ENCODE peak calls at places on chromosomes 7 and 10, in nine cellular contexts. X is Caco-2, M is transverse colon, Y is fibroblast of mammary gland, O is astrocyte, F is AG04450, Z is heart right ventricle, H is HCT116, I is lower lobe of right lung. P is an unnamed sample.
A peak's percentile ranks its signal among the peaks of the same experiment; 100 is the strongest.

GRCh38 chr7:27640914-27641570 is 21.6 kb downstream of the HIBADH start:
- DNase-seq in I (no peak), H (no peak), Z (peak; percentile 59), Y (peak; percentile 60), O (peak; percentile 65), F (no peak), X (no peak), M (no peak), P (no peak)

GRCh38 chr7:140213684-140214074 is 36.9 kb upstream of the KDM7A start:
- DNase-seq in M (no peak), H (no peak), I (no peak), F (no peak), O (peak; percentile 39), Z (no peak), X (no peak), Y (peak; percentile 84), P (no peak)

GRCh38 chr10:82564353-82565218 is 689.6 kb downstream of the NRG3 start:
- DNase-seq in H (no peak), M (no peak), F (no peak), I (no peak), Y (no peak), O (no peak), X (no peak), Z (no peak), P (no peak)

GRCh38 chr10:5895804-5896203 is 5.8 kb downstream of the FBH1 start:
- DNase-seq in Y (no peak), X (no peak), O (no peak), I (no peak), H (no peak), F (no peak), M (peak; percentile 36), Z (no peak), P (no peak)

GRCh38 chr10:62819521-62819920 is 3.4 kb upstream of the EGR2 start:
- DNase-seq in O (peak; percentile 13), F (no peak), Z (peak; percentile 14), M (no peak), I (no peak), Y (peak; percentile 25), X (no peak), H (no peak), P (no peak)

GRCh38 chr7:69603351-69603750 is 5.1 kb downstream of the AUTS2 start:
- DNase-seq in Z (no peak), M (no peak), Y (no peak), X (no peak), O (no peak), H (no peak), I (no peak), F (no peak), P (no peak)

GRCh38 chr10:92024700-92025099 is 101.1 kb downstream of the BTAF1 start:
- DNase-seq in H (no peak), M (no peak), X (no peak), I (no peak), O (peak; percentile 61), F (no peak), Z (no peak), Y (no peak), P (no peak)

GRCh38 chr10:125097409-125098070 is 62.8 kb downstream of the CTBP2 start:
- DNase-seq in X (no peak), Y (no peak), M (no peak), F (no peak), O (no peak), Z (no peak), H (no peak), I (no peak), P (no peak)

GRCh38 chr7:5426226-5426475 is 2.5 kb upstream of the TNRC18 start:
- DNase-seq in F (no peak), O (peak; percentile 62), Z (no peak), X (no peak), M (no peak), H (no peak), I (no peak), Y (peak; percentile 74), P (no peak)

GRCh38 chr7:157079116-157079515 is 59.6 kb upstream of the UBE3C start:
- DNase-seq in I (no peak), F (no peak), Z (no peak), H (no peak), X (no peak), M (no peak), Y (no peak), O (no peak), P (no peak)

GRCh38 chr10:24957624-24958435 is 5.4 kb upstream of the PRTFDC1 start:
- DNase-seq in I (no peak), O (peak; percentile 92), Z (peak; percentile 25), M (no peak), H (peak; percentile 31), X (no peak), Y (peak; percentile 98), F (peak; percentile 68), P (peak; percentile 55)

GRCh38 chr10:63267414-63268138 is 134.4 kb downstream of the NRBF2 start:
- DNase-seq in Y (peak; percentile 87), I (no peak), M (no peak), X (peak; percentile 70), Z (peak; percentile 26), H (peak; percentile 43), F (peak; percentile 79), O (peak; percentile 75), P (peak; percentile 70)

GRCh38 chr7:13979671-13980438 is 9.6 kb downstream of the ETV1 start:
- DNase-seq in Y (peak; percentile 80), O (peak; percentile 58), H (no peak), I (no peak), Z (no peak), X (no peak), M (no peak), F (no peak), P (no peak)

GRCh38 chr7:35889001-35889400 is 88.1 kb downstream of the SEPTIN7 start:
- DNase-seq in M (no peak), Z (no peak), H (no peak), O (no peak), Y (no peak), F (no peak), I (no peak), X (no peak), P (no peak)

GRCh38 chr7:133633055-133633454 is 380.2 kb downstream of the EXOC4 start:
- DNase-seq in H (no peak), Y (peak; percentile 75), M (no peak), X (no peak), I (no peak), F (no peak), Z (no peak), O (peak; percentile 32), P (no peak)

GRCh38 chr7:66100408-66101050 is 14.1 kb upstream of the CRCP start:
- DNase-seq in O (no peak), I (no peak), H (no peak), Y (no peak), Z (no peak), M (no peak), X (no peak), F (no peak), P (no peak)

GRCh38 chr7:81256991-81257390 is 338.1 kb upstream of the SEMA3C start:
- DNase-seq in H (no peak), X (no peak), M (no peak), Y (peak; percentile 35), O (no peak), Z (no peak), I (no peak), F (no peak), P (no peak)
- TF ChIP-seq CTCF in H (peak; percentile 2), X (no peak), M (no peak), Y (peak; percentile 22), O (no peak), Z (peak; percentile 49), I (peak; percentile 26), F (peak; percentile 35), P (peak; percentile 2)

GRCh38 chr7:154929006-154929726 is 73.8 kb downstream of the PAXIP1 start:
- DNase-seq in Y (no peak), F (no peak), I (no peak), H (no peak), M (peak; percentile 39), Z (no peak), X (no peak), O (no peak), P (no peak)

GRCh38 chr7:154931906-154932305 is 71.0 kb downstream of the PAXIP1 start:
- DNase-seq in M (no peak), X (no peak), I (no peak), O (peak; percentile 53), H (no peak), Y (no peak), Z (no peak), F (no peak), P (no peak)

GRCh38 chr7:154927624-154928125 is 75.2 kb downstream of the PAXIP1 start:
- DNase-seq in H (peak; percentile 87), Y (peak; percentile 92), M (peak; percentile 87), X (peak; percentile 77), O (peak; percentile 73), F (peak; percentile 76), I (no peak), Z (peak; percentile 84), P (peak; percentile 60)

GRCh38 chr7:154928136-154929005 is 74.6 kb downstream of the PAXIP1 start:
- DNase-seq in X (peak; percentile 50), I (no peak), M (peak; percentile 40), Y (peak; percentile 96), O (peak; percentile 72), Z (peak; percentile 38), H (peak; percentile 91), F (peak; percentile 89), P (peak; percentile 92)
- H3K4me3 ChIP-seq in X (peak overlapping the region; percentile 38), I (peak overlapping the region; percentile 76), M (peak overlapping the region; percentile 81), Y (peak overlapping the region; percentile 77), O (peak overlapping the region; percentile 46), Z (peak overlapping the region; percentile 42), H (peak overlapping the region; percentile 62), F (peak overlapping the region; percentile 73), P (peak overlapping the region; percentile 51)

GRCh38 chr7:39623312-39624201 is at the start of gene RALA:
- DNase-seq in F (peak; percentile 85), Z (peak; percentile 92), H (peak; percentile 82), Y (peak; percentile 92), I (peak; percentile 93), O (peak; percentile 93), M (peak; percentile 95), X (peak; percentile 95), P (peak; percentile 68)
- TF ChIP-seq CTCF in F (no peak), Z (no peak), H (no peak), Y (no peak), I (no peak), O (no peak), M (peak; percentile 3), X (no peak), P (no peak)

GRCh38 chr7:114630186-114630824 is 215.7 kb downstream of the FOXP2 start:
- DNase-seq in I (no peak), X (no peak), Z (no peak), O (no peak), Y (no peak), M (no peak), H (no peak), F (no peak), P (no peak)

GRCh38 chr7:114627231-114627630 is 212.6 kb downstream of the FOXP2 start:
- DNase-seq in X (no peak), O (no peak), Y (no peak), M (no peak), H (no peak), I (no peak), Z (no peak), F (no peak), P (no peak)

GRCh38 chr7:114629762-114630161 is 215.1 kb downstream of the FOXP2 start:
- DNase-seq in Y (no peak), M (no peak), O (no peak), I (no peak), F (no peak), H (no peak), X (no peak), Z (no peak), P (no peak)

GRCh38 chr7:114628362-114628761 is 213.7 kb downstream of the FOXP2 start:
- DNase-seq in I (no peak), X (no peak), O (no peak), Y (no peak), Z (no peak), H (no peak), M (no peak), F (no peak), P (no peak)

GRCh38 chr7:114631249-114631822 is 216.7 kb downstream of the FOXP2 start:
- DNase-seq in Z (no peak), I (no peak), O (no peak), F (no peak), Y (no peak), M (no peak), X (no peak), H (no peak), P (no peak)
- H3K4me3 ChIP-seq in Z (no peak overlapping the region), I (no peak overlapping the region), O (no peak overlapping the region), F (no peak overlapping the region), Y (no peak overlapping the region), M (no peak overlapping the region), X (no peak overlapping the region), H (no peak overlapping the region), P (no peak overlapping the region)